ENCODE peak calls at places on chromosomes 6 and 20, in four cellular contexts. Q is cardiac muscle cell, R is brain microvascular endothelial cell, Z is Peyer's patch. Y is an unnamed sample.
A peak's percentile ranks its signal among the peaks of the same experiment; 100 is the strongest.

GRCh38 chr6:14671261-14671681 is 553.7 kb downstream of the CD83 start:
- DNase-seq in Z (no peak), R (no peak), Q (no peak), Y (peak; percentile 93)

GRCh38 chr6:68128211-68128610 is 506.9 kb upstream of the ADGRB3 start:
- DNase-seq in Q (no peak), Z (no peak), R (no peak), Y (no peak)

GRCh38 chr6:71454083-71454482 is 165.5 kb downstream of the OGFRL1 start:
- DNase-seq in Q (no peak), Z (no peak), R (no peak), Y (no peak)

GRCh38 chr6:113187671-113188070 is 669.5 kb upstream of the MARCKS start:
- DNase-seq in Q (no peak), R (no peak), Z (no peak), Y (no peak)

GRCh38 chr6:56849876-56850275 is 105.0 kb upstream of the BEND6 start:
- DNase-seq in Q (no peak), R (peak; percentile 67), Z (no peak), Y (peak; percentile 48)

GRCh38 chr6:168361766-168362165 is 42.2 kb upstream of the DACT2 start:
- DNase-seq in R (no peak), Q (no peak), Z (no peak), Y (no peak)

GRCh38 chr20:51385941-51386530 is 156.5 kb downstream of the NFATC2 start:
- DNase-seq in Z (no peak), R (peak; percentile 38), Q (peak; percentile 57), Y (no peak)

GRCh38 chr6:2848851-2849250 is 7.2 kb upstream of the SERPINB1 start:
- DNase-seq in R (no peak), Z (peak; percentile 53), Q (no peak), Y (no peak)

GRCh38 chr6:25017932-25018581 is 82.3 kb upstream of the RIPOR2 start:
- DNase-seq in R (peak; percentile 67), Z (no peak), Q (peak; percentile 75), Y (peak; percentile 36)

GRCh38 chr20:515696-516095 is 27.9 kb downstream of the CSNK2A1 start:
- DNase-seq in Q (no peak), Z (no peak), R (no peak), Y (no peak)
- H3K4me3 ChIP-seq in Q (no peak overlapping the region), Z (no peak overlapping the region), R (no peak overlapping the region), Y (no peak overlapping the region)

GRCh38 chr20:833121-833449 is 430 bp upstream of the FAM110A start:
- DNase-seq in Q (no peak), Z (no peak), R (no peak), Y (no peak)
- H3K4me3 ChIP-seq in Q (no peak overlapping the region), Z (peak overlapping the region; percentile 91), R (peak overlapping the region; percentile 82), Y (peak overlapping the region; percentile 92)

GRCh38 chr6:22954749-22955385 is 385.5 kb downstream of the HDGFL1 start:
- DNase-seq in Q (no peak), R (no peak), Z (no peak), Y (no peak)
- H3K4me3 ChIP-seq in Q (no peak overlapping the region), R (no peak overlapping the region), Z (no peak overlapping the region), Y (peak overlapping the region; percentile 13)

DNA sequence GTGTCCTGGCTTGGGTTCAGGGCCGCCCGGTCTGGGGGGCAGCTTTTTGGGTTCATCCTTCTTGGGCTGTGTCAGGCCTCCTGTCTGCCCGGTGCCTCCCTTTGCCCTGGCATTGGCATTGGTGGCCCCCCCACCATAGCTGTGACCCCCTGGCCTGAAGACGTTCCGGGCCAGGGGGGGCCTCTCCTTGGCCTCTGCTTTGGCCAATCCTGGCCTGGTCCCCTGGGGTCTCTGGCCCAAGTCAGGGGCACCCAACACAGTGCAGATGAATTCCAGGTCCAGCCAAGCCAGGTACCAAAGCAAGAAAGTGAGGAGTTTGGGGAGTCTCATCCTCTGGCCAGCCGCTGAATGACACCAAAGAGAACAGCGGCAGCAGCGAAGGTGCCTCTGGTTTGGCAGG is 429 bp downstream of the GDF5 start:
- DNase-seq in Q (no peak), Z (no peak), R (no peak), Y (no peak)
- H3K4me3 ChIP-seq in Q (no peak overlapping the region), Z (no peak overlapping the region), R (peak overlapping the region; percentile 36), Y (peak overlapping the region; percentile 56)

GRCh38 chr6:12484519-12484918 is 194.4 kb downstream of the EDN1 start:
- DNase-seq in R (no peak), Q (no peak), Z (no peak), Y (no peak)
- H3K4me3 ChIP-seq in R (no peak overlapping the region), Q (no peak overlapping the region), Z (no peak overlapping the region), Y (no peak overlapping the region)

GRCh38 chr20:23998392-23998791 is 9.8 kb upstream of the GGTLC1 start:
- DNase-seq in Z (no peak), R (no peak), Q (no peak), Y (no peak)

GRCh38 chr20:24002896-24003295 is 14.3 kb upstream of the GGTLC1 start:
- DNase-seq in R (no peak), Z (no peak), Q (no peak), Y (no peak)

GRCh38 chr20:24007073-24007595 is 18.6 kb upstream of the GGTLC1 start:
- DNase-seq in Q (peak; percentile 55), R (no peak), Z (no peak), Y (no peak)

GRCh38 chr20:24004470-24004869 is 15.9 kb upstream of the GGTLC1 start:
- DNase-seq in Z (no peak), R (no peak), Q (no peak), Y (no peak)

DNA sequence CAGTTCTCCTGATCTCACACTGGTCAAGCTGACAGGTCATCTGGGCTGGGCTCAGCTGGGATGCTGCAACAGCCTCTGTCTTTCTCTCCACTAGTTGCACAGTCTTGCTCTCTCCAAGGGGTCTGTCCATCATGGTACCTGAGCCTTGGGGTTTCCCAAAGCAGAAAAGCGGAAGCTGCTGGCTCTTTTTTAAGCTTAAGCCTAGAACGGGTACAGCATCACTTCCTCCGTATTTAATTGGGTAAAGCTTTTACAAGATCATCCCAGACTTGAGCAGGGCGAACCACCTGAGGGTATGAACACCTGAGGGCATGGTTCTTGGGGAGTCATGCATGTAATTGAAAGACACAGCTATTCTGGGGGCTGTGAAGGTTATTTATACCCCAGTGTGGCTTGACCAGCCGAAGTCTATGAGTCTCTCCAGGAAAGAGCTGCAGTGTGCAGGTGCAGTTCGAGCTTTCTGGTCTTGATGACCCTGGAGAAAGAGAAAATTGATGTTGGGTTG is 13.4 kb upstream of the GGTLC1 start:
- DNase-seq in Q (no peak), Z (no peak), R (no peak), Y (no peak)
- H3K4me3 ChIP-seq in Q (no peak overlapping the region), Z (no peak overlapping the region), R (no peak overlapping the region), Y (no peak overlapping the region)

DNA sequence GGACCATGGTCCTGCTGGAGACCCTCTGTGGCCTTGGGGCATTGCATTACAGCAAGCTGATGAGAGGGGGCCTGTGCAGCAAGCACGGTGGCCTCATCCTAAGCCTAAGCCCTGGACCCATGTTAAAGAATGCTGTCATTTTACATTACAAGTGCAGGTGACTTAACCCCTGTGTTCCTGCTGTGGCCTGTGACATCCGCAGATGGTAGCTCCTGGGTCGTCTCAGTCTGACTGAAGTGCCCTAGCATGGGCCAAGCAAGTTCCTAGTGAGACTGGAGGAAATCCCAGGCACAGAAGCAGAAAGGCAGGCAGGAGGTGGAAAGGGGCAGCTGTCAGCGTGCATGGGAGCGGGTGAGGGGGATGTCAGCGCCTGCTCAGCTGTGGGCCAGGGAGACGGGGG is 252.4 kb downstream of the FNDC1 start:
- DNase-seq in Z (no peak), Q (no peak), R (no peak), Y (no peak)
- H3K4me3 ChIP-seq in Z (no peak overlapping the region), Q (no peak overlapping the region), R (no peak overlapping the region), Y (no peak overlapping the region)

GRCh38 chr6:31587791-31588777 is 2.0 kb downstream of the LST1 start:
- DNase-seq in R (no peak), Z (no peak), Q (no peak), Y (no peak)
- H3K4me3 ChIP-seq in R (no peak overlapping the region), Z (peak overlapping the region; percentile 7), Q (no peak overlapping the region), Y (no peak overlapping the region)

GRCh38 chr6:128491041-128491642 is 29.3 kb downstream of the PTPRK start:
- DNase-seq in Q (no peak), R (peak; percentile 41), Z (no peak), Y (no peak)
- H3K4me3 ChIP-seq in Q (no peak overlapping the region), R (peak overlapping the region; percentile 38), Z (no peak overlapping the region), Y (peak overlapping the region; percentile 33)

Y was measured in skeletal muscle cell.